ENCODE peak calls at places on chromosome X, in seven cellular contexts. O is PC-3, Z is neural progenitor cell, H is GM23338, Q is SK-N-SH, A is OCI-LY7, D is MM.1S. I is an unnamed sample.

GRCh38 chrX:106684207-106684606 is 42.3 kb upstream of the RNF128 start:
- DNase-seq in Z (no peak), O (no peak), D (no peak), H (no peak), Q (no peak), A (no peak), I (no peak)

GRCh38 chrX:136201601-136202000 is 49.6 kb downstream of the MAP7D3 start:
- DNase-seq in Q (no peak), O (no peak), A (no peak), Z (no peak), D (no peak), H (no peak), I (no peak)

GRCh38 chrX:21974011-21974385 is 33.5 kb downstream of the SMS start:
- DNase-seq in O (peak; percentile 85), H (no peak), Z (no peak), Q (no peak), A (no peak), D (no peak), I (peak; percentile 29)

GRCh38 chrX:46704767-46705386 is 54.0 kb downstream of the SLC9A7 start:
- DNase-seq in Z (no peak), A (no peak), D (no peak), H (no peak), O (no peak), Q (no peak), I (no peak)

GRCh38 chrX:39144965-39145364 is 343.7 kb downstream of the MID1IP1 start:
- DNase-seq in Z (no peak), A (peak; percentile 69), Q (no peak), H (no peak), O (no peak), D (no peak), I (no peak)

GRCh38 chrX:46325312-46325877 is 219.8 kb downstream of the ZNF674 start:
- DNase-seq in O (peak; percentile 96), A (no peak), H (peak; percentile 58), D (no peak), Z (peak; percentile 20), Q (no peak), I (peak; percentile 44)

GRCh38 chrX:34656842-34657780 is at the start of gene TMEM47:
- DNase-seq in Q (peak; percentile 75), A (no peak), D (no peak), Z (peak; percentile 98), H (peak; percentile 87), O (peak; percentile 73), I (peak; percentile 93)

GRCh38 chrX:87900320-87900908 is 382.8 kb downstream of the KLHL4 start:
- DNase-seq in A (no peak), Q (no peak), D (peak; percentile 88), O (peak; percentile 12), H (peak; percentile 1), Z (no peak), I (no peak)

GRCh38 chrX:40031861-40032422 is 65.8 kb downstream of the BCOR start:
- DNase-seq in D (no peak), Q (no peak), H (peak; percentile 12), Z (peak; percentile 38), A (no peak), O (peak; percentile 58), I (no peak)

GRCh38 chrX:56231706-56232105 is 450 bp upstream of the KLF8 start:
- DNase-seq in Q (no peak), Z (peak; percentile 50), D (no peak), O (no peak), H (peak; percentile 37), A (no peak), I (no peak)

GRCh38 chrX:43813898-43814297 is 68.4 kb downstream of the MAOB start:
- DNase-seq in D (no peak), Z (peak; percentile 59), H (peak; percentile 61), A (no peak), Q (no peak), O (peak; percentile 56), I (no peak)

GRCh38 chrX:1391370-1391706 is 575 bp downstream of the SLC25A6 start:
- DNase-seq in D (no peak), H (peak; percentile 88), Q (peak; percentile 97), A (no peak), Z (peak; percentile 91), O (peak; percentile 76), I (peak; percentile 97)

GRCh38 chrX:1388651-1389050 is 3.3 kb downstream of the SLC25A6 start:
- DNase-seq in Q (no peak), O (no peak), D (no peak), A (no peak), Z (no peak), H (no peak), I (no peak)

GRCh38 chrX:1389181-1389992 is 2.5 kb downstream of the SLC25A6 start:
- DNase-seq in Z (no peak), Q (no peak), O (no peak), D (no peak), A (no peak), H (no peak), I (no peak)

GRCh38 chrX:1390621-1391369 is 1.1 kb downstream of the SLC25A6 start:
- DNase-seq in A (no peak), O (no peak), H (no peak), D (no peak), Z (peak; percentile 36), Q (no peak), I (no peak)

GRCh38 chrX:1389993-1390285 is 2.0 kb downstream of the SLC25A6 start:
- DNase-seq in Q (no peak), D (no peak), A (no peak), H (no peak), Z (no peak), O (no peak), I (no peak)
- H4K20me1 ChIP-seq in Q (peaks cover 65% of the 10 kb centered on the region), D (peaks cover 35% of the 10 kb centered on the region), A (peaks cover 29% of the 10 kb centered on the region), H (peaks cover 34% of the 10 kb centered on the region), Z (peaks cover 61% of the 10 kb centered on the region), O (peaks cover 65% of the 10 kb centered on the region), I (peaks cover 52% of the 10 kb centered on the region)

GRCh38 chrX:133482345-133483041 is 67.2 kb upstream of the GPC4 start:
- DNase-seq in D (no peak), Z (no peak), A (no peak), O (peak; percentile 70), H (no peak), Q (no peak), I (no peak)
- TF ChIP-seq EZH2phosphoT487 in D (no peak), Z (no peak), A (no peak), O (no peak), H (no peak), Q (no peak), I (no peak)

GRCh38 chrX:16862829-16863228 is 7.3 kb downstream of the RBBP7 start:
- DNase-seq in Q (no peak), O (no peak), A (no peak), H (no peak), D (no peak), Z (no peak), I (no peak)
- H4K20me1 ChIP-seq in Q (peaks cover 79% of the 10 kb centered on the region), O (peaks cover 37% of the 10 kb centered on the region), A (peaks cover 7% of the 10 kb centered on the region), H (peaks cover 21% of the 10 kb centered on the region), D (peaks cover 6% of the 10 kb centered on the region), Z (peaks cover 90% of the 10 kb centered on the region), I (peaks cover 72% of the 10 kb centered on the region)

DNA sequence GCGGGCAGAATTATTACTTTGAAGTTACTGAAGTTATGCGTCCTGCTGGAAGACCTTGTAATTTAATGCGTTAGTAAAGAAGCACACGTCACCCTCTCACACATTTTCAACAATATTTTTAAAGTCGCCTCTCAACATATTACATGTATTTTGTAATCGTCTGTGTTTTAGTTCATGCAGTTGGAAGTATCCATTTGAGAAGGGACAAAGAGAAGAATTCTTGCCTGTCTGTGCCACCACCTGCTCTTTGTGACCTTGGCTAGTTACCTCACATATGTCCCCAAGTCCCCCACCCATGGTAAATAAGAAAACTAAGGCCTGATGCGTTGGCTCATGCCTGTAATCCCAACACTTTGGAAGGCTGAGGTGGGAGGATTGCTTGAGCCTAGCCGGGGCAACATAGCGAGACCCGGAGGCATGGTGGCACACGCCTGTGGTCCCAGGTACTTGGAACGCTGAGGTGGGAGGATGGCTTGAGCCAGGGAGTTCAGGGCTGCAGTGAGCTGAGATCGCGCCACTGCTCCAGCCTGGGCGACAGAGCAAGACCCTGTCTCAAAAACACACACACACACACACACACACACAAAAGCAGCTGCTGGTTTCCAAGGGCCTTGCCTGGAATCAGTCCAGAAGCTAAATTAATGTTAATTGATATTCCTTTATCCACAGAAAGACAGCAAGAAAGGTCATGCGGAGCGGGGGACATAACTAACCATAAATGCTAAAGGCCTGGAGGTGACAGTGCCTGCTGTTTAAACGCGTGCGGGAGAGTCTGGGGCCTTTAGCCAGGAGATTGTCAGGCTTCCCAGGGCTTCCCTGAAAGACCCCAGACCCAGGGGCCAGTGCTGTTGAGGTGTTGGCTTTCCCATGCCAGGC is 811 bp downstream of the TMEM187 start:
- DNase-seq in A (peak; percentile 20), D (no peak), Q (no peak), H (no peak), O (no peak), Z (no peak), I (no peak)
- TF ChIP-seq EZH2phosphoT487 in A (no peak), D (no peak), Q (no peak), H (no peak), O (no peak), Z (no peak), I (no peak)

DNA sequence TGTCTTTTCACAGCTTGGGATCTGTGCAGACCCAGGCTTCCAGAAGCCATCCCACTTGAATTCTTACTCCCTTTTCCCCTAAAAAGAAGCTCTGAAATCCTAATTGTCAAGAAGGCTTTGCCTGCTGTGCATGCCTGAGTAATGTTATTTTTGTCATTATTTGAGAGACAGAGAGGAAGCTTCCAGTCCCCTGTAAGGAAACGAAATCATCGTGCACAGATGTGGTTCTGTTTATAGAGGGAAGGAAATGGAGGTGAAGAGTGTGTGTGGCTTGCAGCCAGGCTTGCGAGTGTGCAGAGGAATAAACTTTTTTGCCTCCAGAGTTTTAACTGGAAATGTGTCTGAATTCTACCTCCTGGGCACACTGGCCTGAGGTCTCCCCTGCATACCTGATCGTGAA is 70.2 kb downstream of the TBL1X start:
- DNase-seq in D (no peak), O (no peak), A (peak; percentile 13), H (no peak), Q (no peak), Z (no peak), I (no peak)
- H4K20me1 ChIP-seq in D (no peaks in the 10 kb centered on the region), O (peaks cover 4% of the 10 kb centered on the region), A (no peaks in the 10 kb centered on the region), H (no peaks in the 10 kb centered on the region), Q (no peaks in the 10 kb centered on the region), Z (peaks cover 5% of the 10 kb centered on the region), I (peaks cover 4% of the 10 kb centered on the region)

DNA sequence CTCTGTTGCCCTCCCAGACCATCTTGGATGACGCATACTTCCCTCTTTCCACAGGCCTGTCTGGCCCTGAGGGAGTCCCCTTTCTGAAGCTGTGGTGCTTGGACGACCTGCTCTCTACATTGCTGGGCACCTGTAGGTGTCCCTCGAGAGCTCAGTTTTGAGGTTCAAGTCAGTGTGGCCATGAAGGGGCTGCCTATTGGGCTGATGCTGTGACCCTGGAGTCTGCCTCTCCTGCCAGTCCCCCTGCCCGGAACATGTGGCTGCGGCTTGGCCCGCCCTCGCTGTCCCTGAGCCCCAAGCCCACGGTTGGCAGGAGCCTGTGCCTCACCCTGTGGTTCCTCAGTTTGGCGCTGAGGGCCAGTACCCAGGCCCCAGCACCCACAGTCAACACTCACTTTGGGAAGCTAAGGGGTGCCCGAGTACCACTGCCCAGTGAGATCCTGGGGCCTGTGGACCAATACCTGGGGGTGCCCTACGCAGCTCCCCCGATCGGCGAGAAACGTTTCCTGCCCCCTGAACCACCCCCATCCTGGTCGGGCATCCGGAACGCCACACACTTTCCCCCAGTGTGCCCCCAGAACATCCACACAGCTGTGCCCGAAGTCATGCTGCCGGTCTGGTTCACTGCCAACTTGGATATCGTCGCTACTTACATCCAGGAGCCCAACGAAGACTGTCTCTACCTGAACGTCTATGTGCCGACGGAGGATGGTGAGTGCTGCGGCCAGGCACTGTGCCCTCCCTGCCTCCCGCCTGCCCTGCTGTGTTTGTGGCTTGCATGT is 3.0 kb downstream of the NLGN3 start:
- DNase-seq in Q (no peak), O (no peak), Z (no peak), H (peak; percentile 6), D (no peak), A (peak; percentile 3), I (no peak)
- TF ChIP-seq EZH2phosphoT487 in Q (no peak), O (no peak), Z (no peak), H (no peak), D (no peak), A (no peak), I (no peak)

GRCh38 chrX:123849096-123849495 is 10.8 kb upstream of the XIAP start:
- DNase-seq in D (no peak), H (no peak), Z (no peak), Q (no peak), A (no peak), O (no peak), I (no peak)
- H4K20me1 ChIP-seq in D (no peaks in the 10 kb centered on the region), H (no peaks in the 10 kb centered on the region), Z (no peaks in the 10 kb centered on the region), Q (no peaks in the 10 kb centered on the region), A (no peaks in the 10 kb centered on the region), O (no peaks in the 10 kb centered on the region), I (no peaks in the 10 kb centered on the region)